ENCODE peak calls at places on chromosomes 4 and X, in eight cellular contexts. I, G, Q, S, A, B, E and L are unnamed samples.

GRCh38 chr4:48420172-48420571 is 63.0 kb upstream of the SLC10A4 start:
- DNase-seq in E (no peak), Q (no peak), B (no peak), G (no peak), A (no peak), S (no peak), I (no peak), L (no peak)

GRCh38 chrX:154485150-154486051 is 1.0 kb downstream of the UBL4A start:
- DNase-seq in Q (no peak), G (no peak), I (no peak), S (no peak), B (no peak), A (no peak), E (no peak), L (no peak)

GRCh38 chr4:145936142-145937020 is 2.2 kb downstream of the ZNF827 start:
- DNase-seq in Q (peak; percentile 67), A (peak; percentile 68), B (peak; percentile 71), I (peak; percentile 65), G (peak; percentile 57), E (peak; percentile 73), S (peak; percentile 24), L (peak; percentile 71)

GRCh38 chrX:109890910-109891502 is 111.9 kb upstream of the TMEM164 start:
- DNase-seq in B (peak; percentile 78), G (peak; percentile 52), I (peak; percentile 52), Q (peak; percentile 58), A (peak; percentile 59), E (peak; percentile 72), S (no peak), L (peak; percentile 44)

GRCh38 chrX:40154229-40154852 is 56.6 kb upstream of the BCOR start:
- DNase-seq in Q (peak; percentile 46), A (no peak), B (peak; percentile 85), G (no peak), S (no peak), I (no peak), E (no peak), L (peak; percentile 46)

GRCh38 chr4:8270418-8270771 is 841 bp downstream of the HTRA3 start:
- DNase-seq in E (no peak), Q (no peak), I (no peak), G (no peak), A (no peak), S (no peak), B (no peak), L (no peak)

GRCh38 chr4:16140520-16141249 is 56.9 kb upstream of the PROM1 start:
- DNase-seq in S (peak; percentile 41), E (peak; percentile 62), B (no peak), I (no peak), Q (peak; percentile 14), A (no peak), G (no peak), L (peak; percentile 92)

GRCh38 chr4:153439831-153440230 is 26.3 kb upstream of the TMEM131L start:
- DNase-seq in S (no peak), A (no peak), G (no peak), I (no peak), E (no peak), Q (no peak), B (no peak), L (no peak)

GRCh38 chr4:17773125-17773698 is 8.2 kb downstream of the FAM184B start:
- DNase-seq in A (no peak), E (no peak), B (no peak), S (no peak), I (no peak), Q (no peak), G (no peak), L (no peak)

GRCh38 chr4:141090473-141090872 is 42.8 kb downstream of the RNF150 start:
- DNase-seq in I (no peak), G (no peak), S (no peak), E (no peak), Q (no peak), A (no peak), B (no peak), L (no peak)

GRCh38 chr4:121277194-121278105 is 103.4 kb downstream of the QRFPR start:
- DNase-seq in Q (peak; percentile 45), B (peak; percentile 43), I (no peak), S (no peak), A (no peak), G (no peak), E (no peak), L (no peak)

GRCh38 chr4:147049940-147050852 is 104.5 kb upstream of the TTC29 start:
- DNase-seq in B (no peak), E (peak; percentile 29), A (no peak), S (no peak), G (no peak), Q (no peak), I (no peak), L (peak; percentile 98)

GRCh38 chr4:131644619-131645018 is 1504.5 kb upstream of the PCDH10 start:
- DNase-seq in S (peak; percentile 4), E (no peak), A (no peak), G (peak; percentile 6), Q (peak; percentile 11), B (peak; percentile 64), I (no peak), L (peak; percentile 70)

GRCh38 chrX:6968231-6968630 is 179.3 kb upstream of the STS start:
- DNase-seq in S (no peak), E (peak; percentile 7), Q (no peak), I (no peak), G (no peak), A (no peak), B (no peak), L (no peak)

GRCh38 chrX:153972368-153973126 is at the start of gene TMEM187:
- DNase-seq in Q (peak; percentile 90), S (peak; percentile 67), I (peak; percentile 89), A (peak; percentile 89), G (peak; percentile 77), E (peak; percentile 92), B (peak; percentile 93), L (peak; percentile 73)

GRCh38 chrX:110383414-110383813 is 24.8 kb downstream of the RTL9 start:
- DNase-seq in B (no peak), S (no peak), A (no peak), G (no peak), I (no peak), Q (peak; percentile 20), E (peak; percentile 44), L (peak; percentile 96)